ENCODE peak calls at places on chromosome 17, in six cellular contexts. B is transverse colon, N is HCT116, F is upper lobe of left lung, Z is Panc1, E is K562. M is an unnamed sample.

GRCh38 chr17:80970044-80970761 is 21.4 kb upstream of the CHMP6 start:
- DNase-seq in F (no peak), B (peak), N (no peak), Z (peak), E (peak), M (peak)

GRCh38 chr17:48843172-48843900 is 12.5 kb downstream of the CALCOCO2 start:
- DNase-seq in Z (no peak), F (no peak), B (no peak), N (no peak), E (no peak), M (no peak)

GRCh38 chr17:1716076-1716911 is 6.1 kb upstream of the TLCD2 start:
- DNase-seq in N (peak), Z (peak), F (peak), B (peak), E (peak), M (peak)

GRCh38 chr17:70084476-70084875 is 9.5 kb downstream of the KCNJ16 start:
- DNase-seq in F (no peak), N (no peak), Z (no peak), E (no peak), B (no peak), M (no peak)

GRCh38 chr17:63498621-63499195 is 21.8 kb downstream of the ACE start:
- DNase-seq in F (no peak), N (no peak), E (no peak), B (no peak), Z (no peak), M (no peak)

GRCh38 chr17:841313-841712 is 59.2 kb downstream of the MRM3 start:
- DNase-seq in Z (no peak), B (no peak), F (no peak), N (no peak), E (no peak), M (no peak)

GRCh38 chr17:10673318-10673717 is 16.2 kb upstream of the MYH3 start:
- DNase-seq in B (no peak), E (no peak), F (no peak), Z (no peak), N (no peak), M (no peak)

GRCh38 chr17:35242158-35242804 is 591 bp upstream of the SLFN5 start:
- DNase-seq in F (peak), Z (no peak), N (peak), E (peak), B (peak), M (peak)

GRCh38 chr17:12230411-12230810 is 209.7 kb downstream of the MAP2K4 start:
- DNase-seq in F (no peak), N (no peak), Z (no peak), E (no peak), B (no peak), M (no peak)

GRCh38 chr17:40062347-40063033 is at the start of gene THRA:
- DNase-seq in B (peak), N (no peak), Z (no peak), E (peak), F (peak), M (peak)

GRCh38 chr17:2403044-2403443 is 2.2 kb upstream of the MNT start:
- DNase-seq in B (no peak), Z (no peak), F (no peak), N (no peak), E (no peak), M (no peak)

GRCh38 chr17:68600123-68600880 is 865 bp downstream of the FAM20A start:
- DNase-seq in Z (no peak), E (no peak), N (no peak), F (peak), B (peak), M (peak)

GRCh38 chr17:82948081-82948511 is 108.3 kb upstream of the ZNF750 start:
- DNase-seq in Z (no peak), N (no peak), E (no peak), F (peak), B (peak), M (no peak)

GRCh38 chr17:62085511-62086408 is 20.7 kb upstream of the MED13 start:
- DNase-seq in E (peak), N (no peak), B (no peak), Z (no peak), F (peak), M (no peak)

GRCh38 chr17:30336369-30337171 is 2.7 kb upstream of the TMIGD1 start:
- DNase-seq in Z (peak), B (peak), E (peak), F (peak), N (peak), M (peak)

GRCh38 chr17:16820979-16821543 is 131.0 kb downstream of the CCDC144A start:
- DNase-seq in Z (no peak), F (no peak), E (no peak), N (no peak), B (no peak), M (no peak)

GRCh38 chr17:390025-390424 is 37.4 kb upstream of the RPH3AL start:
- DNase-seq in B (no peak), N (no peak), E (no peak), F (no peak), Z (no peak), M (no peak)

GRCh38 chr17:71828182-71828596 is 292.6 kb upstream of the SOX9 start:
- DNase-seq in N (no peak), F (no peak), Z (no peak), E (no peak), B (no peak), M (no peak)

GRCh38 chr17:36117505-36118382 is 14.1 kb downstream of the CCL4 start:
- DNase-seq in E (no peak), B (peak), N (no peak), F (no peak), Z (no peak), M (no peak)

GRCh38 chr17:80362428-80363119 is 52.4 kb upstream of the ENDOV start:
- DNase-seq in E (peak), B (no peak), F (no peak), Z (no peak), N (no peak), M (no peak)

GRCh38 chr17:80892900-80893603 is 98.6 kb upstream of the CHMP6 start:
- DNase-seq in Z (no peak), E (no peak), B (no peak), F (no peak), N (peak), M (no peak)

GRCh38 chr17:75090871-75091854 is 3.4 kb downstream of the SLC16A5 start:
- DNase-seq in B (peak), N (no peak), E (peak), Z (no peak), F (peak), M (peak)

GRCh38 chr17:62780951-62781350 is 27.2 kb downstream of the MARCHF10 start:
- DNase-seq in B (no peak), E (no peak), F (no peak), N (no peak), Z (no peak), M (no peak)

GRCh38 chr17:47213540-47213939 is 4.4 kb downstream of the MYL4 start:
- DNase-seq in F (no peak), E (peak), Z (no peak), B (no peak), N (no peak), M (no peak)

GRCh38 chr17:50123649-50124349 is 6.2 kb downstream of the SAMD14 start:
- DNase-seq in F (no peak), N (no peak), Z (no peak), B (no peak), E (no peak), M (no peak)

GRCh38 chr17:10192963-10193362 is 5.4 kb downstream of the GAS7 start:
- DNase-seq in E (no peak), B (no peak), N (no peak), F (no peak), Z (no peak), M (no peak)

DNA sequence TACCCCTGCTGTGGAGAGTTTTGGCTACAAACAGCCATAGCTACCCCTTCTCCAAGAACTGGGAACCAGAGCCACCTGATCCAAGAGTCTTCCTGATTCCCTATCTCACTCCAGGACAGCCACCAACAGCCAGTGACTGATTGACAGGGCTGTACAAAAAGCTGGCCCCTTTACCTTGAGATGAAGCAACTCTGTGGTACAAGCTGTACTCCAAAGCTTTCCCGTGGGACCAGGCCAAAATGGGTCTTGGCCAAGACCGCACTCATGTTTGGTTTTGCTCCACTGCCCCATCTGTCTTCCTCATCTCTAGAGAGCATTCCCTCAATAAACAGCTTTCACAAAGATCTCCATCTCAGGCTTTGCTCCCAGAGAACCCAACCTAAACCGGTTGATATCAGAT is 43.6 kb downstream of the RNF157 start:
- DNase-seq in Z (no peak), N (no peak), B (peak), F (peak), E (no peak), M (peak)
- TF ChIP-seq POLR2AphosphoS5 in Z (no peak), N (no peak), B (no peak), F (peak), E (no peak), M (peak)

GRCh38 chr17:78131172-78132085 is 858 bp downstream of the TMC8 start:
- DNase-seq in Z (no peak), F (peak), N (no peak), B (peak), E (no peak), M (no peak)

GRCh38 chr17:78130439-78131101 is at the start of gene TMC8:
- DNase-seq in N (no peak), F (peak), E (no peak), Z (no peak), B (peak), M (peak)

GRCh38 chr17:78132767-78133178 is 2.2 kb downstream of the TMC8 start:
- DNase-seq in Z (no peak), N (no peak), F (peak), E (no peak), B (no peak), M (no peak)

GRCh38 chr17:78133179-78133951 is 2.8 kb downstream of the TMC8 start:
- DNase-seq in E (no peak), N (no peak), F (peak), B (no peak), Z (no peak), M (no peak)

DNA sequence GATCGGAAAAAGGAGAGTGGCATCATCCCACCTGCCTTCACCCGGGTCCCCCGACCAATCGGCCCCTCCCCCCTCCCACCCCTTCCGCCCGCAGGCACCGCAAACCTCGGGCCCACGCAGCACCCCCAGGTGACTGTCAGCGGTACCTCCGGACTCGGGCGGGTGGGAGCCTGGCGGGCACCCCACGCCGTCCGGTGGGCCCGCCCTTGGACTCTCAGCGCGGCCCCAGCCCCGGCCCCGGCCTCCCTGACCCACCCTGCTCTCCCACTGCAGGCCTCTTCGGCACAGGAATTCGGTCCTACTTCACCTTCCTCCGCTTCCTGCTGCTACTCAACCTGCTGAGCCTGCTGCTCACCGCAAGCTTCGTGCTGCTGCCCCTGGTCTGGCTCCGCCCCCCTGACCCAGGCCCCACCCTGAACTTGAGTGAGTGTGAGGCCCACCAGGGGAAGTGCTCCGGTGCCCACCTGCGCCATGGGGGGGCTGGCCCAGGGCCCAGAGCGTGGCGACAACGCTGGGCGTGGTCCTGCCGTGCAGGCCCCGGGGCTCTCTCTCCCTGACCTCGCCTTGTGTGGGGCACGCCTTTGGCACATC is 1.6 kb downstream of the TMC8 start:
- DNase-seq in B (peak), Z (no peak), F (peak), N (no peak), E (no peak), M (peak)
- TF ChIP-seq POLR2AphosphoS5 in B (no peak), Z (no peak), F (peak), N (peak), E (no peak), M (no peak)

GRCh38 chr17:76191891-76192290 is 48.4 kb downstream of the RNF157 start:
- DNase-seq in Z (no peak), N (no peak), E (no peak), B (no peak), F (no peak), M (no peak)
- TF ChIP-seq POLR2AphosphoS5 in Z (no peak), N (no peak), E (no peak), B (no peak), F (no peak), M (no peak)

GRCh38 chr17:67469208-67469980 is 92.3 kb downstream of the PITPNC1 start:
- DNase-seq in E (no peak), F (no peak), B (no peak), Z (no peak), N (no peak), M (no peak)
- TF ChIP-seq POLR2AphosphoS5 in E (no peak), F (no peak), B (no peak), Z (no peak), N (no peak), M (no peak)

GRCh38 chr17:78214016-78214705 is at the start of gene BIRC5:
- DNase-seq in Z (peak), B (peak), N (peak), E (peak), F (peak), M (peak)
- TF ChIP-seq POLR2AphosphoS5 in Z (peak), B (peak), N (peak), E (peak), F (peak), M (peak)

M was measured in stomach.